ENCODE peak calls at places on chromosomes 12 and 14, in seven cellular contexts. D is fibroblast of the aortic adventitia; V is NCI-H1105; K is CD4-positive, CD25-positive, alpha-beta regulatory T cell; M is left cardiac atrium; P is fibroblast of lung; N is NCI-H345. A is an unnamed sample.

GRCh38 chr12:81835783-81836182 is 76.6 kb upstream of the PPFIA2 start:
- DNase-seq in D (no peak), P (no peak), K (no peak), N (no peak), M (no peak), V (no peak), A (no peak)

GRCh38 chr12:114625294-114625851 is 58.6 kb downstream of the TBX3 start:
- DNase-seq in M (peak; percentile 43), P (peak; percentile 80), D (peak; percentile 66), N (peak; percentile 42), K (no peak), V (peak; percentile 50), A (peak; percentile 39)

GRCh38 chr14:69643430-69644200 is 32.2 kb downstream of the SUSD6 start:
- DNase-seq in P (no peak), K (no peak), M (peak; percentile 44), V (peak; percentile 97), D (peak; percentile 42), N (peak; percentile 95), A (peak; percentile 98)

GRCh38 chr14:92649934-92650545 is 98.4 kb downstream of the LGMN start:
- DNase-seq in V (no peak), P (peak; percentile 97), D (peak; percentile 86), M (peak; percentile 67), K (no peak), N (no peak), A (no peak)

GRCh38 chr14:71665157-71665556 is 267.1 kb upstream of the RGS6 start:
- DNase-seq in D (peak; percentile 88), P (peak; percentile 83), K (no peak), N (no peak), M (no peak), V (no peak), A (no peak)

GRCh38 chr14:101251812-101252442 is 309.4 kb upstream of the DIO3 start:
- DNase-seq in M (no peak), D (no peak), K (no peak), P (no peak), V (no peak), N (no peak), A (no peak)

GRCh38 chr12:46921048-46921753 is 95.4 kb upstream of the SLC38A4 start:
- DNase-seq in N (no peak), M (no peak), V (no peak), K (no peak), D (peak; percentile 48), P (peak; percentile 72), A (no peak)

GRCh38 chr12:47734725-47735480 is 9.6 kb upstream of the ENDOU start:
- DNase-seq in M (no peak), N (no peak), D (no peak), P (peak; percentile 24), V (no peak), K (no peak), A (peak; percentile 42)

GRCh38 chr12:114869091-114869834 is 185.3 kb upstream of the TBX3 start:
- DNase-seq in K (no peak), V (peak; percentile 82), N (peak; percentile 27), D (peak; percentile 59), P (peak; percentile 84), M (no peak), A (peak; percentile 55)

GRCh38 chr12:65822732-65823480 is 1.4 kb upstream of the HMGA2 start:
- DNase-seq in D (peak; percentile 65), P (peak; percentile 76), M (peak; percentile 24), N (no peak), V (no peak), K (no peak), A (no peak)

GRCh38 chr12:127374447-127374846 is 892.5 kb upstream of the TMEM132C start:
- DNase-seq in V (no peak), M (no peak), N (no peak), D (no peak), P (no peak), K (no peak), A (no peak)

GRCh38 chr12:31228811-31229792 is 96.8 kb downstream of the SINHCAF start:
- DNase-seq in K (no peak), V (no peak), D (no peak), P (no peak), M (no peak), N (no peak), A (no peak)

GRCh38 chr14:69519253-69519661 is 34.7 kb downstream of the PLEKHD1 start:
- DNase-seq in K (no peak), V (no peak), D (no peak), P (no peak), M (no peak), N (no peak), A (no peak)

GRCh38 chr14:104708606-104709268 is 15.3 kb upstream of the ADSS1 start:
- DNase-seq in M (peak; percentile 73), P (peak; percentile 55), K (peak; percentile 58), N (peak; percentile 69), V (peak; percentile 49), D (peak; percentile 60), A (peak; percentile 27)

GRCh38 chr12:14979468-14979867 is 6.6 kb downstream of the PDE6H start:
- DNase-seq in N (no peak), M (no peak), K (no peak), P (no peak), D (no peak), V (no peak), A (no peak)

GRCh38 chr12:96035283-96036236 is at the start of gene LTA4H:
- DNase-seq in N (peak; percentile 99), P (peak; percentile 99), D (peak; percentile 99), M (peak; percentile 98), K (peak; percentile 94), V (peak; percentile 99), A (peak; percentile 98)

GRCh38 chr12:18436163-18436562 is 174.8 kb downstream of the PIK3C2G start:
- DNase-seq in N (no peak), V (no peak), D (peak; percentile 28), P (no peak), K (no peak), M (no peak), A (no peak)

GRCh38 chr12:16269941-16270340 is 7.5 kb downstream of the SLC15A5 start:
- DNase-seq in P (no peak), N (no peak), M (no peak), K (no peak), D (no peak), V (no peak), A (no peak)

GRCh38 chr12:113860059-113860820 is 105.9 kb downstream of the RBM19 start:
- DNase-seq in K (no peak), V (peak; percentile 48), M (no peak), P (no peak), N (no peak), D (no peak), A (peak; percentile 74)

GRCh38 chr14:33618361-33619095 is 332.3 kb downstream of the EGLN3 start:
- DNase-seq in M (no peak), D (no peak), K (no peak), N (no peak), V (no peak), P (no peak), A (no peak)

GRCh38 chr12:68809190-68810026 is 1.4 kb downstream of the MDM2 start:
- DNase-seq in P (peak; percentile 47), V (no peak), D (peak; percentile 55), K (no peak), N (no peak), M (no peak), A (no peak)

GRCh38 chr14:21039585-21040369 is 2.4 kb upstream of the RNASE7 start:
- DNase-seq in P (peak; percentile 75), N (peak; percentile 27), V (peak; percentile 30), M (no peak), D (peak; percentile 84), K (no peak), A (peak; percentile 54)

GRCh38 chr12:29732211-29732992 is 51.3 kb downstream of the TMTC1 start:
- DNase-seq in P (peak; percentile 44), M (no peak), D (peak; percentile 19), K (no peak), N (no peak), V (no peak), A (no peak)

GRCh38 chr12:107429006-107429698 is 256.4 kb upstream of the PWP1 start:
- DNase-seq in D (no peak), K (no peak), P (no peak), M (no peak), N (peak; percentile 27), V (peak; percentile 20), A (no peak)

GRCh38 chr12:108560321-108560721 is 652 bp downstream of the SART3 start:
- DNase-seq in N (no peak), P (peak; percentile 54), D (peak; percentile 76), M (no peak), K (no peak), V (no peak), A (no peak)

GRCh38 chr14:68047910-68048309 is 228.3 kb downstream of the RAD51B start:
- DNase-seq in M (no peak), N (no peak), P (peak; percentile 19), V (no peak), K (no peak), D (peak; percentile 77), A (no peak)

GRCh38 chr12:124994435-124994975 is 1.1 kb downstream of the BRI3BP start:
- DNase-seq in D (peak; percentile 4), M (no peak), P (no peak), V (no peak), K (no peak), N (no peak), A (no peak)

GRCh38 chr14:51020024-51020710 is 74.7 kb downstream of the TRIM9 start:
- DNase-seq in N (no peak), D (no peak), P (no peak), M (no peak), V (no peak), K (no peak), A (no peak)

GRCh38 chr14:70086685-70087379 is 101.9 kb downstream of the SLC8A3 start:
- DNase-seq in P (peak; percentile 62), N (peak; percentile 16), V (no peak), M (peak; percentile 27), K (no peak), D (peak; percentile 65), A (peak; percentile 41)

GRCh38 chr14:81330619-81331122 is 69.5 kb downstream of the STON2 start:
- DNase-seq in D (no peak), P (no peak), N (no peak), M (no peak), V (no peak), K (no peak), A (no peak)

GRCh38 chr12:12180136-12180535 is 86.7 kb downstream of the LRP6 start:
- DNase-seq in M (no peak), V (no peak), N (no peak), K (no peak), P (no peak), D (peak; percentile 59), A (no peak)

GRCh38 chr12:46874642-46875041 is 48.8 kb upstream of the SLC38A4 start:
- DNase-seq in K (no peak), M (peak; percentile 20), D (peak; percentile 83), V (no peak), N (no peak), P (peak; percentile 94), A (no peak)

A was measured in NCI-H1092 treated with DMSO at 0.1 percent for 48 hours.